ENCODE peak calls at places on chromosomes 3 and 15, in seven cellular contexts. One of them, this sample, is unnamed.
A peak's percentile ranks its signal among the peaks of the same experiment; 100 is the strongest.

GRCh38 chr3:46500631-46501377 is 3.0 kb downstream of the RTP3 start:
- DNase-seq in HepG2: no peak
- DNase-seq in mammary epithelial cell: peak; percentile 46
- DNase-seq in Karpas-422: no peak
- DNase-seq in neural progenitor cell: no peak
- DNase-seq in DND-41: no peak
- DNase-seq in GM23248: peak; percentile 86
- DNase-seq in this sample: no peak

GRCh38 chr15:89462198-89462912 is 34.0 kb downstream of the RHCG start:
- DNase-seq in HepG2: peak; percentile 79
- DNase-seq in mammary epithelial cell: no peak
- DNase-seq in Karpas-422: peak; percentile 79
- DNase-seq in neural progenitor cell: no peak
- DNase-seq in DND-41: peak; percentile 18
- DNase-seq in GM23248: peak; percentile 27
- DNase-seq in this sample: peak; percentile 8

GRCh38 chr3:127694467-127695215 is 21.9 kb downstream of the ABTB1 start:
- DNase-seq in HepG2: peak; percentile 57
- DNase-seq in mammary epithelial cell: peak; percentile 55
- DNase-seq in Karpas-422: peak; percentile 87
- DNase-seq in neural progenitor cell: peak; percentile 51
- DNase-seq in DND-41: peak; percentile 43
- DNase-seq in GM23248: peak; percentile 51
- DNase-seq in this sample: peak; percentile 74

GRCh38 chr3:162332344-162332743 is 835.7 kb downstream of the OTOL1 start:
- DNase-seq in HepG2: no peak
- DNase-seq in mammary epithelial cell: no peak
- DNase-seq in Karpas-422: no peak
- DNase-seq in neural progenitor cell: no peak
- DNase-seq in DND-41: no peak
- DNase-seq in GM23248: no peak
- DNase-seq in this sample: no peak

GRCh38 chr3:63386568-63386967 is 108.5 kb downstream of the SYNPR start:
- DNase-seq in HepG2: no peak
- DNase-seq in mammary epithelial cell: no peak
- DNase-seq in Karpas-422: no peak
- DNase-seq in neural progenitor cell: peak; percentile 56
- DNase-seq in DND-41: no peak
- DNase-seq in GM23248: peak; percentile 29
- DNase-seq in this sample: no peak

GRCh38 chr15:85582076-85582718 is 201.8 kb downstream of the AKAP13 start:
- DNase-seq in HepG2: no peak
- DNase-seq in mammary epithelial cell: no peak
- DNase-seq in Karpas-422: no peak
- DNase-seq in neural progenitor cell: no peak
- DNase-seq in DND-41: no peak
- DNase-seq in GM23248: peak; percentile 84
- DNase-seq in this sample: no peak

GRCh38 chr3:197003461-197004385 is 25.9 kb downstream of the MELTF start:
- DNase-seq in HepG2: no peak
- DNase-seq in mammary epithelial cell: no peak
- DNase-seq in Karpas-422: peak; percentile 73
- DNase-seq in neural progenitor cell: peak; percentile 28
- DNase-seq in DND-41: peak; percentile 30
- DNase-seq in GM23248: no peak
- DNase-seq in this sample: peak; percentile 79

GRCh38 chr15:81016253-81017068 is 15.7 kb downstream of the TLNRD1 start:
- DNase-seq in HepG2: no peak
- DNase-seq in mammary epithelial cell: no peak
- DNase-seq in Karpas-422: no peak
- DNase-seq in neural progenitor cell: no peak
- DNase-seq in DND-41: no peak
- DNase-seq in GM23248: peak; percentile 64
- DNase-seq in this sample: no peak

GRCh38 chr3:13876451-13876850 is 3.4 kb downstream of the WNT7A start:
- DNase-seq in HepG2: no peak
- DNase-seq in mammary epithelial cell: no peak
- DNase-seq in Karpas-422: no peak
- DNase-seq in neural progenitor cell: peak; percentile 36
- DNase-seq in DND-41: no peak
- DNase-seq in GM23248: no peak
- DNase-seq in this sample: no peak

GRCh38 chr15:60351066-60351465 is 46.7 kb downstream of the ANXA2 start:
- DNase-seq in HepG2: no peak
- DNase-seq in mammary epithelial cell: peak; percentile 20
- DNase-seq in Karpas-422: no peak
- DNase-seq in neural progenitor cell: no peak
- DNase-seq in DND-41: no peak
- DNase-seq in GM23248: peak; percentile 63
- DNase-seq in this sample: no peak

GRCh38 chr3:132211896-132212295 is 105.3 kb upstream of the ACP3 start:
- DNase-seq in HepG2: no peak
- DNase-seq in mammary epithelial cell: no peak
- DNase-seq in Karpas-422: no peak
- DNase-seq in neural progenitor cell: no peak
- DNase-seq in DND-41: no peak
- DNase-seq in GM23248: no peak
- DNase-seq in this sample: no peak

GRCh38 chr3:34111361-34111760 is 312.9 kb downstream of the PDCD6IP start:
- DNase-seq in HepG2: no peak
- DNase-seq in mammary epithelial cell: no peak
- DNase-seq in Karpas-422: no peak
- DNase-seq in neural progenitor cell: no peak
- DNase-seq in DND-41: no peak
- DNase-seq in GM23248: no peak
- DNase-seq in this sample: no peak

GRCh38 chr3:131033480-131034080 is 6.9 kb downstream of the NEK11 start:
- DNase-seq in HepG2: peak; percentile 43
- DNase-seq in mammary epithelial cell: peak; percentile 31
- DNase-seq in Karpas-422: peak; percentile 87
- DNase-seq in neural progenitor cell: peak; percentile 35
- DNase-seq in DND-41: peak; percentile 20
- DNase-seq in GM23248: peak; percentile 45
- DNase-seq in this sample: no peak

GRCh38 chr3:107753494-107753893 is 230.7 kb downstream of the BBX start:
- DNase-seq in HepG2: peak; percentile 47
- DNase-seq in mammary epithelial cell: peak; percentile 39
- DNase-seq in Karpas-422: peak; percentile 62
- DNase-seq in neural progenitor cell: peak; percentile 61
- DNase-seq in DND-41: peak; percentile 56
- DNase-seq in GM23248: peak; percentile 58
- DNase-seq in this sample: no peak

GRCh38 chr3:128993461-128994172 is at the start of gene CFAP92:
- DNase-seq in HepG2: no peak
- DNase-seq in mammary epithelial cell: peak; percentile 81
- DNase-seq in Karpas-422: peak; percentile 88
- DNase-seq in neural progenitor cell: peak; percentile 96
- DNase-seq in DND-41: peak; percentile 90
- DNase-seq in GM23248: peak; percentile 85
- DNase-seq in this sample: peak; percentile 96

GRCh38 chr3:136428167-136428566 is 178.0 kb downstream of the PCCB start:
- DNase-seq in HepG2: no peak
- DNase-seq in mammary epithelial cell: no peak
- DNase-seq in Karpas-422: no peak
- DNase-seq in neural progenitor cell: no peak
- DNase-seq in DND-41: no peak
- DNase-seq in GM23248: no peak
- DNase-seq in this sample: no peak

GRCh38 chr15:37981781-37982180 is 47.3 kb downstream of the TMCO5A start:
- DNase-seq in HepG2: peak; percentile 15
- DNase-seq in mammary epithelial cell: peak; percentile 31
- DNase-seq in Karpas-422: peak; percentile 48
- DNase-seq in neural progenitor cell: peak; percentile 30
- DNase-seq in DND-41: no peak
- DNase-seq in GM23248: peak; percentile 64
- DNase-seq in this sample: no peak

GRCh38 chr15:52288051-52288942 is 7.3 kb downstream of the MYO5C start:
- DNase-seq in HepG2: peak; percentile 99
- DNase-seq in mammary epithelial cell: peak; percentile 42
- DNase-seq in Karpas-422: no peak
- DNase-seq in neural progenitor cell: no peak
- DNase-seq in DND-41: no peak
- DNase-seq in GM23248: no peak
- DNase-seq in this sample: no peak

GRCh38 chr3:160633361-160634083 is 43.4 kb upstream of the ARL14 start:
- DNase-seq in HepG2: no peak
- DNase-seq in mammary epithelial cell: no peak
- DNase-seq in Karpas-422: no peak
- DNase-seq in neural progenitor cell: no peak
- DNase-seq in DND-41: no peak
- DNase-seq in GM23248: no peak
- DNase-seq in this sample: no peak

GRCh38 chr3:43762486-43762885 is 71.7 kb downstream of the ABHD5 start:
- DNase-seq in HepG2: no peak
- DNase-seq in mammary epithelial cell: no peak
- DNase-seq in Karpas-422: no peak
- DNase-seq in neural progenitor cell: no peak
- DNase-seq in DND-41: no peak
- DNase-seq in GM23248: no peak
- DNase-seq in this sample: no peak
- H3K9ac ChIP-seq in HepG2: no peak overlapping the region
- H3K9ac ChIP-seq in mammary epithelial cell: no peak overlapping the region
- H3K9ac ChIP-seq in Karpas-422: no peak overlapping the region
- H3K9ac ChIP-seq in neural progenitor cell: no peak overlapping the region
- H3K9ac ChIP-seq in DND-41: no peak overlapping the region
- H3K9ac ChIP-seq in GM23248: no peak overlapping the region
- H3K9ac ChIP-seq in this sample: no peak overlapping the region

DNA sequence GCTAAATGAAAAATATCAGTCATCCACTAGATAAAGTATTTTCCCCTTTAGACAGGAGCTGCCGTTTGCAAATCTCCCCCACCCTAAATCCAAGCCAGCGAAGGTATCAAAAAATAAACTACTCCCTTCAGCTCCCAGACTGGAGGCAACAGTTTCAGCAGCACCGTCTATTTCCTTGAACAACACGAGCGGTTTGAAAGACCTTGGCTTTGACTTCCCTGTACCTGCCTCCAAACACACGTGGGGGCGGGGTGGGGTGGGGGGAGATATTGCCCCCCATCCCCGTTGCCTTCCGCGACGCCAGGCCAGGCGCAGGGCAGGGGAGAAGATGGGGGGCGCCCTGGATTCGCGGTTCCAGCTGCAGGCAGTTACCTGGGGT is 804 bp upstream of the CACNA1D start:
- DNase-seq in HepG2: no peak
- DNase-seq in mammary epithelial cell: no peak
- DNase-seq in Karpas-422: no peak
- DNase-seq in neural progenitor cell: no peak
- DNase-seq in DND-41: no peak
- DNase-seq in GM23248: no peak
- DNase-seq in this sample: no peak
- H3K9ac ChIP-seq in HepG2: no peak overlapping the region
- H3K9ac ChIP-seq in mammary epithelial cell: no peak overlapping the region
- H3K9ac ChIP-seq in Karpas-422: no peak overlapping the region
- H3K9ac ChIP-seq in neural progenitor cell: no peak overlapping the region
- H3K9ac ChIP-seq in DND-41: no peak overlapping the region
- H3K9ac ChIP-seq in GM23248: no peak overlapping the region
- H3K9ac ChIP-seq in this sample: no peak overlapping the region

DNA sequence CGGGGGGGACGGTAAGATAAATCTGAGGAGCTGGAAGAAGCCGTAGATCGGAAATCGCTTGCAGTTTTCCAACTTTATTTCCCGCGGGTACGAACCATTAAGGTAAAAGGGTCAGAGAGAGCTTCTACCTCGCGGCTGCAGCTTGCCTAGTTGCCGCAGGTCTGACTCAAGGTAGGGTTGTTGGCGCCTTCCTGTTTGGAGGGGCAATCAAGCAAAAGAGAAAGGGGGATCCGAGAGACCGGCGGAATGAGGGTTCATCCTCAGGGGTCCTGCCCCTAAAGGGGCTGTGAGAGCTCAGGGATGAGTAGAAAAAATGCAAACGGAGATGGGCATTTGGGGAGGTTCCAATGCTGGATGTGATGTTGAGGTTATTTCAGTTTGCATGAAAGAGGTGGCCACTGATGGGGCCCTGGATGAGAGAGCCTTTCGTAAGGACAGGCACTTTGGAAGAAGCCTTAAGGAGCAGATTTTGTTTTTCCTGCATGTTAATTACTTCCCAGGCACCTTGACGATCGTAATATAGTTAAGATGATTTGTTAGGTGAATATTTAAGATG is 265.4 kb downstream of the CGGBP1 start:
- DNase-seq in HepG2: no peak
- DNase-seq in mammary epithelial cell: no peak
- DNase-seq in Karpas-422: no peak
- DNase-seq in neural progenitor cell: peak; percentile 1
- DNase-seq in DND-41: no peak
- DNase-seq in GM23248: no peak
- DNase-seq in this sample: no peak
- H3K9ac ChIP-seq in HepG2: no peak overlapping the region
- H3K9ac ChIP-seq in mammary epithelial cell: no peak overlapping the region
- H3K9ac ChIP-seq in Karpas-422: no peak overlapping the region
- H3K9ac ChIP-seq in neural progenitor cell: no peak overlapping the region
- H3K9ac ChIP-seq in DND-41: no peak overlapping the region
- H3K9ac ChIP-seq in GM23248: peak overlapping the region; percentile 25
- H3K9ac ChIP-seq in this sample: no peak overlapping the region

GRCh38 chr15:92648190-92648875 is 7.2 kb downstream of the FAM174B start:
- DNase-seq in HepG2: no peak
- DNase-seq in mammary epithelial cell: no peak
- DNase-seq in Karpas-422: no peak
- DNase-seq in neural progenitor cell: no peak
- DNase-seq in DND-41: no peak
- DNase-seq in GM23248: no peak
- DNase-seq in this sample: no peak

GRCh38 chr15:92645051-92645631 is 10.4 kb downstream of the FAM174B start:
- DNase-seq in HepG2: no peak
- DNase-seq in mammary epithelial cell: no peak
- DNase-seq in Karpas-422: no peak
- DNase-seq in neural progenitor cell: no peak
- DNase-seq in DND-41: no peak
- DNase-seq in GM23248: no peak
- DNase-seq in this sample: no peak

GRCh38 chr15:92646216-92646615 is 9.4 kb downstream of the FAM174B start:
- DNase-seq in HepG2: no peak
- DNase-seq in mammary epithelial cell: no peak
- DNase-seq in Karpas-422: no peak
- DNase-seq in neural progenitor cell: no peak
- DNase-seq in DND-41: no peak
- DNase-seq in GM23248: no peak
- DNase-seq in this sample: no peak

GRCh38 chr15:92645731-92646130 is 9.8 kb downstream of the FAM174B start:
- DNase-seq in HepG2: no peak
- DNase-seq in mammary epithelial cell: no peak
- DNase-seq in Karpas-422: no peak
- DNase-seq in neural progenitor cell: no peak
- DNase-seq in DND-41: no peak
- DNase-seq in GM23248: no peak
- DNase-seq in this sample: no peak

DNA sequence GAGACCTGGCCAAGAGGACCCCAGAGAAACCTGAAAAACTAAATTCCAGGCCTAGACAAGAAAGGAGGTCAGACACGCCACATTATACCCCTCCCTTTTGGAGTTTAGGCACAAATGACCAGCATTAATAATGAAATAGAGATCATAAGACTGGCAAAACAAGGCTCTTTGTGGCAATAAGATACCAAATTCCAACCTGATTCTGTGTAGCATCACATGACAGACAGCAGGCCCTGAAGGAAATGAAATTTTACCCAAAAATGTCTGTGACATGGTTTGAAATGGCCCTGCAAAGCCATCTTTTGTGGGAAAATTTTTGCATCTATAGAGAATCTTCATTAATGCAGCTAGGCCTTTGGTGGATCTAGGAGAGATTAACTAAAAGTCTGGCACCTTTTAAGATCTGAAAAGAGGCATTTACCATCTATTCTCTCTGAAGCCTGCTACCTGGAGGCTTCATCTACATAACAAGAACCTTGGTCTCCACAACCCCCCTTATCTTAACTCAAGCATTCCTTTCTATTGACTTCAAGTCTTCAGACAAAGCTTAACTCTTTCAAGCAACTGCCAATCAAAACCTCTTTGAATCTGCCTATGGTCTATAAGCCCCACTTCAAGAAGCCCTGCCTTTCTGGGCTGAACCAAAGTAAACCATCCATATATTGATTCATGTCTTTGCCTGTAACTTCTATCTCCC is 8.0 kb downstream of the FAM174B start:
- DNase-seq in HepG2: no peak
- DNase-seq in mammary epithelial cell: no peak
- DNase-seq in Karpas-422: no peak
- DNase-seq in neural progenitor cell: peak; percentile 79
- DNase-seq in DND-41: no peak
- DNase-seq in GM23248: no peak
- DNase-seq in this sample: no peak
- H3K9ac ChIP-seq in HepG2: no peak overlapping the region
- H3K9ac ChIP-seq in mammary epithelial cell: no peak overlapping the region
- H3K9ac ChIP-seq in Karpas-422: no peak overlapping the region
- H3K9ac ChIP-seq in neural progenitor cell: no peak overlapping the region
- H3K9ac ChIP-seq in DND-41: no peak overlapping the region
- H3K9ac ChIP-seq in GM23248: no peak overlapping the region
- H3K9ac ChIP-seq in this sample: no peak overlapping the region

This sample was measured in kidney.